ENCODE peak calls at places on chromosomes 4 and X, in ten cellular contexts. M is CD8-positive, alpha-beta T cell; O is HepG2; G is right atrium auricular region; K is fibroblast of lung; P is WERI-Rb-1; L is H9; A is PC-9; T is esophagus muscularis mucosa; N is IMR-90. R is an unnamed sample.

GRCh38 chr4:146776691-146777090 is 138.0 kb downstream of the POU4F2 start:
- DNase-seq in N (no peak), G (no peak), T (no peak), A (no peak), O (no peak), K (no peak), L (no peak), M (no peak), P (no peak), R (no peak)

GRCh38 chr4:7391637-7392437 is 42.9 kb downstream of the PSAPL1 start:
- DNase-seq in O (no peak), L (peak), A (no peak), T (no peak), G (no peak), N (no peak), K (no peak), M (no peak), P (peak), R (no peak)

GRCh38 chrX:115399306-115399705 is 109.8 kb downstream of the LUZP4 start:
- DNase-seq in N (no peak), G (no peak), L (no peak), T (no peak), K (no peak), M (no peak), O (no peak), P (no peak), A (no peak), R (no peak)

GRCh38 chr4:105227054-105227453 is 80.4 kb downstream of the TET2 start:
- DNase-seq in T (no peak), K (no peak), P (no peak), L (no peak), G (no peak), A (no peak), M (no peak), O (no peak), N (no peak), R (no peak)

GRCh38 chr4:142353149-142353738 is 492.9 kb downstream of the INPP4B start:
- DNase-seq in M (no peak), N (peak), L (no peak), P (no peak), G (no peak), T (no peak), O (peak), A (peak), K (peak), R (no peak)

GRCh38 chr4:139171878-139172691 is 4.9 kb downstream of the ELF2 start:
- DNase-seq in G (no peak), N (peak), O (peak), K (peak), P (no peak), T (no peak), L (no peak), M (no peak), A (peak), R (no peak)

GRCh38 chr4:109177411-109177810 is 125.0 kb downstream of the COL25A1 start:
- DNase-seq in L (no peak), M (no peak), T (no peak), G (no peak), N (no peak), P (no peak), A (no peak), O (no peak), K (no peak), R (no peak)

GRCh38 chr4:147633113-147633512 is 15.9 kb downstream of the TMEM184C start:
- DNase-seq in M (no peak), N (no peak), T (no peak), P (no peak), A (no peak), O (no peak), G (no peak), L (no peak), K (peak), R (no peak)

GRCh38 chrX:3046253-3046909 is 5.1 kb downstream of the ARSF start:
- DNase-seq in N (no peak), G (no peak), T (no peak), O (no peak), P (no peak), A (peak), K (no peak), M (no peak), L (no peak), R (no peak)

GRCh38 chr4:159946983-159947645 is 844.2 kb downstream of the RAPGEF2 start:
- DNase-seq in G (no peak), K (peak), T (no peak), P (no peak), N (peak), L (no peak), A (peak), M (no peak), O (peak), R (no peak)

GRCh38 chr4:73127839-73128448 is 58.4 kb upstream of the COX18 start:
- DNase-seq in M (no peak), T (no peak), G (no peak), K (peak), A (no peak), O (peak), L (no peak), N (peak), P (peak), R (no peak)

GRCh38 chr4:80202784-80203553 is 5.7 kb downstream of the PRDM8 start:
- DNase-seq in P (no peak), K (no peak), M (peak), N (peak), A (no peak), O (no peak), G (no peak), T (no peak), L (peak), R (no peak)

GRCh38 chr4:137375111-137375850 is 157.0 kb downstream of the PCDH18 start:
- DNase-seq in G (no peak), P (no peak), N (no peak), A (no peak), T (no peak), L (no peak), O (no peak), M (no peak), K (no peak), R (no peak)

GRCh38 chr4:48334900-48335384 is 6.4 kb upstream of the SLAIN2 start:
- DNase-seq in L (no peak), O (no peak), K (peak), N (no peak), A (no peak), P (no peak), M (no peak), G (no peak), T (no peak), R (no peak)

GRCh38 chrX:127404156-127404555 is 584.6 kb downstream of the PRR32 start:
- DNase-seq in O (no peak), A (no peak), M (no peak), G (no peak), L (no peak), P (no peak), K (no peak), N (no peak), T (no peak), R (no peak)

GRCh38 chrX:124594017-124594651 is 247.8 kb downstream of the SH2D1A start:
- DNase-seq in N (no peak), A (no peak), L (no peak), M (no peak), T (no peak), P (no peak), K (no peak), G (no peak), O (no peak), R (no peak)

GRCh38 chr4:183838987-183839712 is 66.0 kb upstream of the STOX2 start:
- DNase-seq in A (no peak), N (peak), M (no peak), O (no peak), K (peak), T (no peak), L (no peak), G (no peak), P (peak), R (no peak)
- TF ChIP-seq CTCF in A (no peak), N (peak), M (no peak), O (peak), K (peak), T (no peak), L (peak), G (no peak), P (peak), R (no peak)

GRCh38 chr4:69649207-69649606 is 3.8 kb downstream of the UGT2A1 start:
- DNase-seq in K (no peak), O (no peak), A (no peak), N (no peak), M (no peak), G (no peak), P (no peak), T (no peak), L (no peak), R (no peak)
- H3K27ac ChIP-seq in K (no peak), O (no peak), A (no peak), N (no peak), M (no peak), G (no peak), P (no peak), T (no peak), L (no peak), R (no peak)

GRCh38 chr4:103634236-103634635 is 85.5 kb downstream of the TACR3 start:
- DNase-seq in P (no peak), G (no peak), K (no peak), A (no peak), M (no peak), T (no peak), N (no peak), L (no peak), O (no peak), R (no peak)
- TF ChIP-seq CTCF in P (no peak), G (no peak), K (no peak), A (peak), M (no peak), T (no peak), N (no peak), L (no peak), O (peak), R (no peak)

DNA sequence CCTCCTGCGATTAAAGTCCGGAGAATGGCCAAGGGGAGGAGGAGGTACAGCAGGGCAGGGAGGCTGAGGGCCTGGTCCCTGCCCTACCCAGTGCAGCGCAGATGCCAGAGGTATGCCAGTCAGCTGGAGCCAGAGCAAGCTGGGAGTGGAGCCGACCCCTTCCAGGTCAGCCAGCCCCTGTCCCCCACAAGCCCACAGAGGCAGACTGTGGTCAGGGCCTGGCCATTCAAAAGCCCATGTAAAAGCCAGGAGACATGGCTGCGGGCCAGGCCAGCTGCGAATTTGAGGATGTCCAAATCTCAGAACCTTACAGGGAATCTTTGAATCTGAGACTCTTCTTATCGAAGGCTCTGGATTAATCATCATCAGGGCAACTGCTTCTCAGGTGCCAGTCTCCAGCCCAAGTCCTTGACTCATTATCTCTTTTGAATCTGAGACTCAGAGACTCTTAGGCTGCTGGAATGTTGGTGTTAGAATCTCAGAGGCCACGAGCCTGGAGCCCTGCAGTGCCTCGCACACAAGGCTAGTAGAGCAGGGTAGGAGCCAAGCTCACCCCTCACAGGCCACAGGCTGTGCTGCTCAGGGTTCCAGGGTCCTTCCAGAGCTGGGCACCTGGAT is 572 bp downstream of the IQSEC2 start:
- DNase-seq in G (peak), L (no peak), M (no peak), T (no peak), N (peak), A (peak), O (no peak), P (no peak), K (peak), R (peak)
- H3K27ac ChIP-seq in G (peak), L (no peak), M (no peak), T (peak), N (peak), A (peak), O (no peak), P (no peak), K (peak), R (peak)

DNA sequence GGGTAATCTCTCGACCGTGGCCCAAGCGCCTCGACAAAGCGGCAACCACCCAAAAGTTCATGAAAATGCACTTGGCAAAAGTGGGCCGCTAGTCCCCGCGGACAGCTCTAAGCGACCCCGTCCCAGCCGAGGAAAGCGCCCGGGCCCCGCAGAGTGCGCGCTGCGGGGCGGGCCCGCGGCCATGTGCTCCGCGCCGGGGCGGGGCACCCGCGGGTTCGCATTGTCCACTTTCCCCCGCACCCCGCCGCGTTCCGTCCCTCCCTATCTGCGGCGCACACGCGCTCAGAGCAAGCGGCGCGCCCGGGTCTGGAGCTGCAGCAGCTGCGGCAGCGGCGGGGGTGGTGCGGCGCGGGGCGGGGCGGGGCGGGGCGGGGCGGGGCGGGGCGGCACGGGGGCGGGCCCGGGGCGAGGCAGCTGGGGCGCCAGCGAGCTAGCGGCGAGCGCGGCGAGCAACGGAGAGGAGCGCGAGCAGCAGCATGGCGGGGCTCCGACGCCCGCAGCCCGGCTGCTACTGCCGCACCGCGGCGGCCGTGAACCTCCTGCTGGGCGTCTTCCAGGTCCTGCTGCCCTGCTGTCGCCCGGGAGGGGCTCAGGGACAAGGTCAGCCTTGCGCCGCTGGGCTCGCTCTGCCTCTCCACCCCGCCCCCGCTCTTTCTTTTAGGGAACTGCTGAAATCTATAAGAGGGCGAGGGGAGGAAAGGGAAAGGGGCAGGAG is at the start of gene TMEM131L:
- DNase-seq in N (peak), P (peak), K (peak), A (no peak), L (peak), O (peak), M (peak), T (peak), G (no peak), R (peak)
- TF ChIP-seq CTCF in N (no peak), P (peak), K (peak), A (no peak), L (no peak), O (peak), M (peak), T (peak), G (no peak), R (no peak)

GRCh38 chrX:8728932-8729331 is 3.0 kb downstream of the ANOS1 start:
- DNase-seq in O (no peak), M (no peak), A (peak), G (no peak), N (no peak), T (no peak), K (no peak), L (no peak), P (no peak), R (no peak)

GRCh38 chrX:8721536-8721935 is 10.4 kb downstream of the ANOS1 start:
- DNase-seq in N (no peak), K (no peak), O (no peak), P (no peak), M (no peak), G (no peak), T (no peak), A (no peak), L (peak), R (no peak)

GRCh38 chrX:8726031-8726652 is 5.8 kb downstream of the ANOS1 start:
- DNase-seq in G (no peak), P (no peak), T (no peak), L (no peak), K (peak), M (no peak), N (no peak), A (peak), O (no peak), R (no peak)

GRCh38 chrX:8724176-8724757 is 7.7 kb downstream of the ANOS1 start:
- DNase-seq in G (no peak), K (no peak), N (no peak), A (no peak), P (peak), L (peak), O (no peak), M (no peak), T (no peak), R (no peak)
- H3K27ac ChIP-seq in G (no peak), K (no peak), N (no peak), A (no peak), P (no peak), L (no peak), O (no peak), M (no peak), T (no peak), R (no peak)

DNA sequence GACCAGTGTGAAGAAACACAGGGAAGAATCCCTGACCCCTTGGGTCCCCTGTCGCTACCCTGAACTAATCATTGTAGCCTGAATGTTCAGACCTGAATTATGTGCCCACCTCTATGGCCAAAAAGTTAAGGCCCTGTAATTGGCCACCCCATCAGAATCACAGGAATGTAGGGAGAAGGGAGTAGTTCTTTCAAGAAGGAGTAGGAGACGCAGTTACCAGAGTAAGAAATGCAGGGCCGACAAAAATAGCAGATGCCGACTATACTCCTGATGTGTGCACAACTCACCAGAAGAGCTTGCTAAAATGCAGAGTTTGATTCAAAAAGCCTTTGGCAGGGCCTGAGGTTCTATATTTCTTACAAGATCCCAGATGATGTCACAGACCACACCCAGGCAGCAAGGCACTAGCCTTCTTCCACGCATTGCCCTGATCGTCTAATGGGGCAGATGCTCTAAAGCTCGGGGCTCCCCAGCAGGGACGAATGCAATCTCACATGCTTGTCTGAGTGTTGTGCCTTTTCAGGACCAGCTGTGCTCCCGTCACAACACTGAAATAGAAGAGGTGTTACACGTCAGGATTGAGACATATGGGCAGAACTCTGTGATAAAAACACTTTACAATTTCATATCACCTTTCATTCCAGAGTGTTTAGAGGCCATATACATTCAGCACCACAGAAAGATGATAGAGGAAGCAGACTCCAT is 160.9 kb upstream of the FAM241A start:
- DNase-seq in K (no peak), M (no peak), O (no peak), L (no peak), G (no peak), T (no peak), N (no peak), P (no peak), A (no peak), R (no peak)
- TF ChIP-seq CTCF in K (no peak), M (no peak), O (no peak), L (no peak), G (no peak), T (no peak), N (no peak), P (no peak), A (no peak), R (no peak)

GRCh38 chr4:101155368-101155767 is 192.0 kb downstream of the PPP3CA start:
- DNase-seq in G (no peak), O (no peak), T (no peak), K (peak), A (no peak), L (no peak), M (no peak), N (peak), P (no peak), R (no peak)

GRCh38 chr4:101155859-101156430 is 191.4 kb downstream of the PPP3CA start:
- DNase-seq in T (no peak), G (no peak), K (no peak), L (no peak), P (no peak), M (no peak), N (no peak), O (no peak), A (no peak), R (no peak)

GRCh38 chr4:101158136-101158485 is 189.2 kb downstream of the PPP3CA start:
- DNase-seq in L (no peak), O (no peak), A (no peak), G (no peak), P (no peak), K (no peak), M (no peak), T (no peak), N (peak), R (no peak)

GRCh38 chr4:101157415-101158135 is 189.8 kb downstream of the PPP3CA start:
- DNase-seq in G (no peak), K (peak), T (no peak), N (peak), O (no peak), A (no peak), P (no peak), M (no peak), L (no peak), R (no peak)

GRCh38 chr4:101156619-101157310 is 190.6 kb downstream of the PPP3CA start:
- DNase-seq in K (no peak), L (no peak), A (no peak), O (no peak), T (no peak), G (no peak), N (peak), P (no peak), M (no peak), R (no peak)
- H3K27ac ChIP-seq in K (peak), L (no peak), A (no peak), O (no peak), T (no peak), G (no peak), N (no peak), P (no peak), M (no peak), R (no peak)

GRCh38 chr4:14919785-14920184 is 82.5 kb upstream of the CPEB2 start:
- DNase-seq in N (no peak), M (no peak), G (no peak), A (no peak), P (no peak), L (no peak), O (no peak), T (no peak), K (no peak), R (no peak)

GRCh38 chr4:14918336-14918735 is 83.9 kb upstream of the CPEB2 start:
- DNase-seq in T (no peak), N (no peak), M (no peak), A (no peak), P (no peak), L (no peak), K (no peak), G (no peak), O (no peak), R (no peak)

GRCh38 chr4:14920759-14921313 is 81.4 kb upstream of the CPEB2 start:
- DNase-seq in O (no peak), M (no peak), G (no peak), N (no peak), T (no peak), A (no peak), K (no peak), L (no peak), P (no peak), R (no peak)

GRCh38 chr4:14917305-14917647 is 85.0 kb upstream of the CPEB2 start:
- DNase-seq in T (no peak), M (no peak), L (no peak), G (no peak), K (no peak), N (no peak), P (no peak), O (no peak), A (no peak), R (no peak)

DNA sequence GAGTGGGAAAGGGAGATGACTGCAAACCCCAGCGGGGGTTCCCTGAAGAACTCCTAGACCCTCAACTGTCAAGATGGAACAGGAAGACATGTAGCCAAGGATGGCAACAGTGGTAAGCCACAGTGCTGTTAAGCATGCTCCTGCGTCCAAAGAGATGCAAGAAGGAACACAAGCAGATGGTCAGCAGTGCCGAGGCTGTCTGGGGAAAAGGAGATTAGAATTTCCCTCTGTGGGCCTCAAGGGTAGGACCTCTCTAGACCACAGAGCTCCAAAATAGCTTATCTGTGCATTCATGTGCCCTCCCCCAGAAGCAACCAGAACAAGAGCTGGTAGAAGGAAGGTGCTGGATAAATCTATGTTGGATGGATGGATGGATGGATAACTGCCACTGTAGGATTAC is 82.0 kb upstream of the CPEB2 start:
- DNase-seq in M (no peak), K (no peak), A (no peak), G (no peak), T (no peak), L (no peak), N (no peak), O (no peak), P (peak), R (no peak)
- TF ChIP-seq CTCF in M (no peak), K (no peak), A (no peak), G (no peak), T (no peak), L (no peak), N (no peak), O (no peak), P (no peak), R (no peak)